ENCODE peak calls at places on chromosomes 1 and 21, in ten cellular contexts. C, U, Z, W, I, T, O, M, J and P are unnamed samples.
A peak's percentile ranks its signal among the peaks of the same experiment; 100 is the strongest.

GRCh38 chr1:82452096-82452495 is 651.4 kb downstream of the ADGRL2 start:
- DNase-seq in C (no peak), T (no peak), Z (no peak), W (no peak), J (no peak), U (no peak), I (no peak), O (no peak), M (no peak), P (no peak)

GRCh38 chr1:1324524-1325287 is at the start of the genes CPTP and INTS11:
- DNase-seq in Z (peak; percentile 93), O (peak; percentile 96), I (peak; percentile 75), T (peak; percentile 91), M (peak; percentile 98), J (peak; percentile 84), U (peak; percentile 99), W (peak; percentile 69), C (peak; percentile 94), P (peak; percentile 96)

GRCh38 chr1:9291914-9292360 is 757 bp upstream of the SPSB1 start:
- DNase-seq in M (no peak), I (no peak), J (peak; percentile 50), T (no peak), Z (peak; percentile 79), U (no peak), O (no peak), W (no peak), C (peak; percentile 50), P (no peak)

GRCh38 chr1:50527249-50527986 is 104.2 kb upstream of the DMRTA2 start:
- DNase-seq in O (no peak), I (no peak), C (no peak), T (no peak), M (no peak), Z (no peak), U (peak; percentile 6), J (no peak), W (no peak), P (no peak)

GRCh38 chr1:6625579-6626149 is 996 bp downstream of the THAP3 start:
- DNase-seq in C (peak; percentile 45), Z (peak; percentile 54), M (no peak), J (no peak), W (no peak), O (peak; percentile 43), U (no peak), I (peak; percentile 44), T (no peak), P (peak; percentile 42)

GRCh38 chr21:28761709-28762356 is 230.8 kb downstream of the LTN1 start:
- DNase-seq in W (no peak), I (no peak), C (no peak), O (no peak), M (no peak), Z (no peak), U (no peak), J (no peak), T (no peak), P (no peak)

GRCh38 chr1:5881526-5882222 is 110.6 kb downstream of the NPHP4 start:
- DNase-seq in C (no peak), U (no peak), J (no peak), M (no peak), O (no peak), Z (no peak), I (no peak), T (no peak), W (no peak), P (no peak)

GRCh38 chr1:169309178-169310166 is 58.1 kb downstream of the NME7 start:
- DNase-seq in I (no peak), J (peak; percentile 46), C (no peak), W (peak; percentile 4), T (no peak), U (peak; percentile 28), M (no peak), Z (no peak), O (no peak), P (no peak)

GRCh38 chr1:6183520-6183989 is 3.4 kb upstream of the CHD5 start:
- DNase-seq in C (no peak), J (no peak), W (no peak), U (no peak), I (no peak), O (no peak), Z (no peak), T (no peak), M (no peak), P (no peak)

GRCh38 chr1:30473920-30474817 is 249.2 kb downstream of the MATN1 start:
- DNase-seq in T (no peak), J (no peak), Z (no peak), O (no peak), M (peak; percentile 13), I (no peak), U (no peak), C (no peak), W (no peak), P (no peak)

GRCh38 chr21:46097826-46098286 is at the start of gene COL6A2:
- DNase-seq in W (peak; percentile 18), M (peak; percentile 76), T (peak; percentile 32), C (peak; percentile 76), U (peak; percentile 77), I (no peak), O (peak; percentile 75), Z (peak; percentile 77), J (no peak), P (peak; percentile 61)

GRCh38 chr1:152347116-152347728 is 12.6 kb downstream of the FLG2 start:
- DNase-seq in J (peak; percentile 55), I (peak; percentile 61), W (peak; percentile 62), T (peak; percentile 75), O (peak; percentile 67), Z (peak; percentile 67), M (no peak), U (peak; percentile 18), C (no peak), P (peak; percentile 8)

GRCh38 chr1:86696522-86696921 is 7.9 kb upstream of the SH3GLB1 start:
- DNase-seq in T (no peak), O (no peak), J (no peak), Z (peak; percentile 30), C (no peak), W (no peak), I (no peak), M (no peak), U (no peak), P (no peak)

GRCh38 chr1:221470000-221470698 is 271.7 kb downstream of the DUSP10 start:
- DNase-seq in T (no peak), C (no peak), Z (no peak), M (no peak), J (no peak), W (no peak), O (no peak), U (no peak), I (peak; percentile 55), P (no peak)

GRCh38 chr1:8825985-8826481 is 8.6 kb upstream of the RERE start:
- DNase-seq in W (no peak), O (no peak), M (no peak), I (no peak), J (no peak), U (no peak), T (no peak), C (peak; percentile 29), Z (peak; percentile 69), P (no peak)

GRCh38 chr1:158048371-158049067 is 55.1 kb downstream of the KIRREL1 start:
- DNase-seq in J (no peak), O (no peak), I (no peak), C (no peak), T (no peak), U (no peak), Z (no peak), M (no peak), W (no peak), P (no peak)

GRCh38 chr1:60874703-60875102 is 207.7 kb upstream of the NFIA start:
- DNase-seq in M (no peak), J (no peak), W (no peak), T (peak; percentile 17), C (no peak), U (no peak), Z (peak; percentile 70), I (peak; percentile 77), O (no peak), P (peak; percentile 18)

GRCh38 chr21:46156378-46156645 is 933 bp upstream of the FTCD start:
- DNase-seq in M (no peak), J (no peak), T (no peak), O (no peak), U (no peak), W (no peak), Z (no peak), C (peak; percentile 9), I (no peak), P (no peak)

GRCh38 chr1:26012862-26013261 is 8.7 kb upstream of the EXTL1 start:
- DNase-seq in I (no peak), M (no peak), Z (no peak), T (no peak), W (no peak), U (no peak), J (no peak), C (no peak), O (no peak), P (no peak)

GRCh38 chr1:1996207-1996651 is 7.4 kb downstream of the CFAP74 start:
- DNase-seq in I (no peak), W (peak; percentile 72), J (peak; percentile 37), C (no peak), Z (peak; percentile 44), U (no peak), T (no peak), O (peak; percentile 4), M (no peak), P (no peak)

GRCh38 chr1:183761871-183762270 is 43.0 kb upstream of the RGL1 start:
- DNase-seq in T (no peak), I (no peak), M (no peak), U (no peak), W (no peak), O (no peak), J (no peak), C (no peak), Z (peak; percentile 77), P (no peak)

GRCh38 chr1:228334226-228334935 is 72.3 kb downstream of the TRIM11 start:
- DNase-seq in U (no peak), O (no peak), I (no peak), J (no peak), W (no peak), C (peak; percentile 13), M (no peak), Z (no peak), T (no peak), P (no peak)

GRCh38 chr1:160070243-160071163 is 543 bp upstream of the KCNJ10 start:
- DNase-seq in M (peak; percentile 85), W (peak; percentile 35), J (peak; percentile 98), U (peak; percentile 77), C (peak; percentile 83), I (peak; percentile 22), T (peak; percentile 82), Z (peak; percentile 62), O (peak; percentile 63), P (peak; percentile 53)

GRCh38 chr1:35243681-35244080 is 24.8 kb upstream of the ZMYM4 start:
- DNase-seq in J (no peak), O (no peak), T (no peak), I (peak; percentile 39), U (no peak), M (no peak), Z (no peak), W (peak; percentile 82), C (no peak), P (no peak)

GRCh38 chr1:14142397-14143095 is 442.6 kb downstream of the PRDM2 start:
- DNase-seq in M (no peak), I (no peak), T (no peak), O (no peak), U (no peak), W (no peak), C (no peak), Z (peak; percentile 15), J (no peak), P (no peak)

GRCh38 chr1:220732137-220732536 is 16.0 kb upstream of the MTARC2 start:
- DNase-seq in U (no peak), M (no peak), I (no peak), C (no peak), T (no peak), O (no peak), J (no peak), W (no peak), Z (no peak), P (no peak)

GRCh38 chr1:41366428-41367101 is 5.3 kb downstream of the FOXO6 start:
- DNase-seq in M (peak; percentile 68), I (no peak), J (no peak), W (no peak), O (peak; percentile 23), C (no peak), U (no peak), Z (no peak), T (peak; percentile 37), P (peak; percentile 31)

GRCh38 chr1:4003846-4004505 is 103.9 kb upstream of the C1orf174 start:
- DNase-seq in Z (no peak), O (no peak), C (no peak), T (no peak), M (no peak), W (no peak), U (no peak), J (no peak), I (no peak), P (no peak)